ENCODE peak calls at places on chromosomes 4 and X, in eight cellular contexts. J is fibroblast of mammary gland, T is glutamatergic neuron, V is heart right ventricle, W is cardiac fibroblast, C is Caco-2, L is fibroblast of lung, N is SK-N-SH. G is an unnamed sample.

GRCh38 chr4:189533603-189534002 is 407.1 kb upstream of the FRG1 start:
- DNase-seq in J (no peak), T (no peak), V (no peak), W (no peak), C (no peak), L (no peak), N (no peak), G (peak)

GRCh38 chr4:53895137-53895536 is 169.3 kb downstream of the CHIC2 start:
- DNase-seq in J (no peak), T (no peak), V (no peak), W (no peak), C (no peak), L (peak), N (no peak), G (no peak)

GRCh38 chrX:108313662-108314061 is 124.6 kb downstream of the COL4A6 start:
- DNase-seq in J (peak), T (no peak), V (no peak), W (no peak), C (no peak), L (peak), N (no peak), G (no peak)

GRCh38 chr4:113760094-113760851 is 1.3 kb downstream of the CAMK2D start:
- DNase-seq in J (peak), T (peak), V (no peak), W (peak), C (peak), L (peak), N (no peak), G (peak)

GRCh38 chrX:124455966-124456365 is 109.6 kb downstream of the SH2D1A start:
- DNase-seq in J (no peak), T (no peak), V (no peak), W (no peak), C (peak), L (no peak), N (no peak), G (no peak)

GRCh38 chr4:159349332-159349731 is 246.5 kb downstream of the RAPGEF2 start:
- DNase-seq in J (no peak), T (no peak), V (no peak), W (no peak), C (no peak), L (no peak), N (no peak), G (no peak)

GRCh38 chrX:17007134-17007768 is 60.8 kb downstream of the REPS2 start:
- DNase-seq in J (peak), T (peak), V (no peak), W (peak), C (peak), L (peak), N (peak), G (peak)

GRCh38 chrX:18992829-18993228 is 8.9 kb upstream of the PHKA2 start:
- DNase-seq in J (no peak), T (no peak), V (no peak), W (no peak), C (peak), L (no peak), N (no peak), G (no peak)

GRCh38 chr4:789571-790465 is 36.1 kb downstream of the CPLX1 start:
- DNase-seq in J (no peak), T (peak), V (no peak), W (no peak), C (no peak), L (no peak), N (peak), G (no peak)

GRCh38 chrX:70434914-70435586 is 9.6 kb upstream of the DLG3 start:
- DNase-seq in J (peak), T (no peak), V (peak), W (peak), C (no peak), L (peak), N (no peak), G (peak)

GRCh38 chr4:98484031-98484430 is 174.4 kb downstream of the TSPAN5 start:
- DNase-seq in J (peak), T (no peak), V (no peak), W (no peak), C (no peak), L (peak), N (no peak), G (no peak)

GRCh38 chr4:188107931-188108843 is 1.2 kb downstream of the TRIML2 start:
- DNase-seq in J (peak), T (no peak), V (no peak), W (no peak), C (peak), L (peak), N (no peak), G (peak)

GRCh38 chr4:106273831-106274230 is 42.2 kb downstream of the TBCK start:
- DNase-seq in J (peak), T (no peak), V (no peak), W (peak), C (no peak), L (peak), N (no peak), G (peak)

GRCh38 chr4:152460488-152460887 is 75.4 kb downstream of the FBXW7 start:
- DNase-seq in J (peak), T (no peak), V (no peak), W (peak), C (peak), L (peak), N (no peak), G (peak)

GRCh38 chr4:21806991-21807390 is 141.6 kb downstream of the KCNIP4 start:
- DNase-seq in J (peak), T (no peak), V (no peak), W (no peak), C (no peak), L (no peak), N (no peak), G (no peak)
- TF ChIP-seq CTCF in J (peak), T (no peak), V (no peak), W (no peak), C (no peak), L (no peak), N (no peak), G (no peak)

DNA sequence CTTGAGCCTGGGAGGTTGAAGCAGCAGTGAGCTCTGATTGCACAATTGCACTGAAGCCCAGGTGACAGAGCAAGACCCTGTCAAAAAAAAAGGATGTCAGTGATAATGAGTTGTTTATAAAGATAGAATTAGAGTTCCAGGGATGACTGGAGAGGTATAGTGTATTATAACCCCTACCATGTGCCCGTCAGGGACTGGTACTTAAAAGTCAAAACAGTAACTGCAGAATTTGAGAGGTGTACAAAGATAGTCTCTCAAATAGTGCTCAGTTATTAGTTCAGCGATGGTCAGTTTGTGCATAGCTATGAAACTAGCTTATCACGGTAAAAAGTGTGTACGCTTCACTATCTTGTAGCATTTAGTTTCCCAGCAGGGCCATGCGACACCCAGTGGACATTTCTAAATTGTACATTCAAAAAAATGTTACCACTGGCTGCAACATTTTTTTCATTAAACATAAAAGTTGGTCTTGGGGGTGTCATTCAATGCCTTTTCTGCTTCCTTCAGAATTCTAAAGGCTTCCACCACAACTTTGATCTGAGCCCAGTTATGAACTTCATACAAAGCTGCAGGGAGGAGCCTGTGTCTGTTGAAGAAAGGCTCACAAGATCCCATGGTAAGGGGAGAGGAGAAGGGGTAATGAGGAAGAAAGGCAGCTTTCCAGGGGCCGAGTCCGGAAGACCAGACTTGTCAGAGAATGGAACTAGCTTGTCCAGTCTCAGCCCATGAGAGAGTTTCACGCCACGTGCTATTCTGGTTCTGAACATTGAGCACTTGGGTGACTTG is 9.2 kb upstream of the GYG2 start:
- DNase-seq in J (peak), T (no peak), V (no peak), W (peak), C (peak), L (no peak), N (peak), G (peak)
- TF ChIP-seq CTCF in J (peak), T (no peak), V (no peak), W (peak), C (peak), L (peak), N (peak), G (peak)

GRCh38 chr4:180909279-180909678 is 1333.9 kb upstream of the TENM3 start:
- DNase-seq in J (peak), T (no peak), V (no peak), W (no peak), C (peak), L (no peak), N (no peak), G (no peak)
- TF ChIP-seq CTCF in J (peak), T (peak), V (no peak), W (no peak), C (no peak), L (peak), N (peak), G (no peak)

GRCh38 chr4:80839792-80840191 is 190.7 kb upstream of the BMP3 start:
- DNase-seq in J (no peak), T (no peak), V (no peak), W (no peak), C (no peak), L (no peak), N (no peak), G (no peak)
- TF ChIP-seq CTCF in J (no peak), T (no peak), V (no peak), W (no peak), C (no peak), L (no peak), N (no peak), G (no peak)

G was measured in fibroblast of villous mesenchyme.